ENCODE peak calls at places on chromosomes 16 and 17, in eight cellular contexts. U, I, T, P, R, B, J and C are unnamed samples.

GRCh38 chr16:87132361-87133014 is 184.7 kb downstream of the C16orf95 start:
- DNase-seq in I (no peak), U (peak; percentile 47), J (peak; percentile 47), T (no peak), P (peak; percentile 69), R (no peak), B (no peak), C (no peak)

GRCh38 chr16:83840060-83840617 is 32.4 kb downstream of the HSBP1 start:
- DNase-seq in J (no peak), I (no peak), T (no peak), R (no peak), P (no peak), U (no peak), B (no peak), C (no peak)

GRCh38 chr16:50706250-50706649 is 12.8 kb downstream of the NOD2 start:
- DNase-seq in P (no peak), J (no peak), U (no peak), T (no peak), R (no peak), B (no peak), I (no peak), C (no peak)

GRCh38 chr16:85460983-85461813 is 151.9 kb upstream of the GSE1 start:
- DNase-seq in B (peak; percentile 96), P (peak; percentile 55), U (peak; percentile 50), J (peak; percentile 49), T (no peak), I (no peak), R (no peak), C (peak; percentile 63)

GRCh38 chr17:40833882-40834281 is 11.5 kb upstream of the KRT10 start:
- DNase-seq in B (no peak), R (no peak), J (no peak), T (no peak), I (no peak), P (no peak), U (no peak), C (no peak)

GRCh38 chr17:28727727-28728363 is 743 bp upstream of the NEK8 start:
- DNase-seq in R (no peak), I (peak; percentile 88), T (peak; percentile 77), B (peak; percentile 46), J (no peak), U (no peak), P (peak; percentile 27), C (peak; percentile 59)

GRCh38 chr17:40936976-40937375 is 470 bp downstream of the KRT23 start:
- DNase-seq in U (no peak), R (no peak), P (no peak), B (no peak), T (no peak), J (no peak), I (no peak), C (no peak)

GRCh38 chr16:79810449-79811189 is 210.1 kb upstream of the MAF start:
- DNase-seq in T (no peak), B (no peak), U (no peak), R (no peak), I (no peak), P (no peak), J (no peak), C (no peak)

GRCh38 chr16:523097-523741 is 4.3 kb upstream of the CAPN15 start:
- DNase-seq in I (no peak), J (no peak), U (no peak), T (no peak), P (no peak), R (no peak), B (no peak), C (no peak)

GRCh38 chr17:33725675-33726271 is 432.7 kb upstream of the ASIC2 start:
- DNase-seq in P (peak; percentile 27), T (no peak), R (peak; percentile 51), I (no peak), B (peak; percentile 6), J (peak; percentile 5), U (no peak), C (peak; percentile 29)

GRCh38 chr16:89325861-89326471 is 108.5 kb downstream of the ZNF778 start:
- DNase-seq in T (no peak), P (peak; percentile 84), U (peak; percentile 59), J (peak; percentile 88), B (no peak), I (no peak), R (no peak), C (peak; percentile 77)

GRCh38 chr16:28538733-28539596 is at the start of gene NUPR1:
- DNase-seq in U (peak; percentile 88), B (no peak), R (no peak), T (no peak), P (peak; percentile 99), J (peak; percentile 99), I (no peak), C (peak; percentile 98)